ENCODE peak calls at places on chromosomes 12 and 14, in four cellular contexts. M is LoVo, D is NCI-H1694 treated with DMSO at 0.1 percent for 48 hours, N is C1 segment of cervical spinal cord. C is an unnamed sample.

GRCh38 chr12:58917699-58918334 is 2.5 kb downstream of the LRIG3 start:
- DNase-seq in M (peak; percentile 44), D (no peak), N (no peak), C (no peak)

GRCh38 chr14:60777856-60778578 is 43.5 kb downstream of the MNAT1 start:
- DNase-seq in M (no peak), D (no peak), N (no peak), C (no peak)

GRCh38 chr12:113174461-113175384 is 10.6 kb downstream of the DDX54 start:
- DNase-seq in M (peak; percentile 59), D (no peak), N (peak; percentile 4), C (peak; percentile 70)

GRCh38 chr12:29176951-29177350 is 27.9 kb downstream of the FAR2 start:
- DNase-seq in M (no peak), D (no peak), N (no peak), C (no peak)

GRCh38 chr12:72511906-72512305 is 239.7 kb downstream of the TRHDE start:
- DNase-seq in M (no peak), D (no peak), N (no peak), C (peak; percentile 38)

GRCh38 chr12:63770375-63770774 is 9.3 kb upstream of the RXYLT1 start:
- DNase-seq in M (no peak), D (no peak), N (no peak), C (no peak)

GRCh38 chr12:68784015-68784414 is 24.0 kb upstream of the MDM2 start:
- DNase-seq in M (no peak), D (no peak), N (no peak), C (no peak)

GRCh38 chr12:10668526-10668925 is 5.3 kb downstream of the STYK1 start:
- DNase-seq in M (no peak), D (no peak), N (no peak), C (no peak)

GRCh38 chr14:20415723-20416622 is 2.7 kb upstream of the TEP1 start:
- DNase-seq in M (peak; percentile 63), D (peak; percentile 82), N (no peak), C (no peak)

GRCh38 chr14:31420013-31420318 is 384 bp downstream of the HEATR5A start:
- DNase-seq in M (peak; percentile 57), D (no peak), N (peak; percentile 33), C (peak; percentile 83)

GRCh38 chr14:68978550-68978911 is 571 bp downstream of the ACTN1 start:
- DNase-seq in M (no peak), D (no peak), N (no peak), C (peak; percentile 82)

GRCh38 chr14:39307815-39308214 is 74.1 kb downstream of the MIA2 start:
- DNase-seq in M (no peak), D (no peak), N (no peak), C (no peak)

GRCh38 chr14:72686101-72686500 is 207.8 kb downstream of the DPF3 start:
- DNase-seq in M (no peak), D (no peak), N (no peak), C (no peak)

GRCh38 chr12:131711551-131712205 is 788 bp downstream of the SFSWAP start:
- DNase-seq in M (no peak), D (no peak), N (no peak), C (no peak)

GRCh38 chr14:104595911-104596450 is 8.6 kb downstream of the TMEM179 start:
- DNase-seq in M (no peak), D (no peak), N (no peak), C (no peak)

GRCh38 chr12:29707846-29708245 is 75.9 kb downstream of the TMTC1 start:
- DNase-seq in M (no peak), D (no peak), N (no peak), C (no peak)

GRCh38 chr12:109449845-109450532 is 27.1 kb downstream of the KCTD10 start:
- DNase-seq in M (no peak), D (no peak), N (no peak), C (no peak)

GRCh38 chr12:75812341-75813018 is 219.1 kb downstream of the PHLDA1 start:
- DNase-seq in M (no peak), D (peak; percentile 93), N (no peak), C (no peak)

GRCh38 chr14:24297190-24297964 is 2.2 kb downstream of the DHRS1 start:
- DNase-seq in M (peak; percentile 37), D (peak; percentile 70), N (no peak), C (no peak)

GRCh38 chr12:123813349-123813748 is 51.2 kb downstream of the DNAH10 start:
- DNase-seq in M (no peak), D (no peak), N (no peak), C (no peak)

GRCh38 chr12:45732250-45732649 is 2.7 kb downstream of the ARID2 start:
- DNase-seq in M (no peak), D (peak; percentile 2), N (no peak), C (no peak)

GRCh38 chr12:95257541-95257940 is 39.9 kb downstream of the VEZT start:
- DNase-seq in M (no peak), D (no peak), N (no peak), C (no peak)

GRCh38 chr12:754238-754816 is 1.9 kb downstream of the WNK1 start:
- DNase-seq in M (no peak), D (no peak), N (peak; percentile 11), C (peak; percentile 52)

GRCh38 chr12:123942911-123943648 is 29.6 kb downstream of the CCDC92 start:
- DNase-seq in M (no peak), D (no peak), N (no peak), C (no peak)

GRCh38 chr12:76634074-76634570 is 74.6 kb upstream of the OSBPL8 start:
- DNase-seq in M (no peak), D (no peak), N (no peak), C (no peak)

GRCh38 chr14:24311837-24312615 is 724 bp downstream of the LTB4R start:
- DNase-seq in M (no peak), D (no peak), N (no peak), C (peak; percentile 56)

GRCh38 chr12:28569698-28570411 is 379.6 kb downstream of the CCDC91 start:
- DNase-seq in M (no peak), D (no peak), N (no peak), C (no peak)